ENCODE peak calls at places on chromosomes 1 and 21, in five cellular contexts. C is NCI-H69; Y is KG1; H is GM18507; X is CD8-positive, alpha-beta memory T cell. N is an unnamed sample.

GRCh38 chr1:172299515-172299914 is 121.0 kb upstream of the C1orf105 start:
- DNase-seq in C (no peak), Y (no peak), H (no peak), X (no peak), N (no peak)

GRCh38 chr1:54965624-54966340 is 14.6 kb upstream of the TMEM61 start:
- DNase-seq in C (peak; percentile 52), Y (peak; percentile 21), H (peak; percentile 26), X (no peak), N (no peak)

GRCh38 chr1:164771001-164771550 is 212.1 kb downstream of the PBX1 start:
- DNase-seq in C (peak; percentile 52), Y (no peak), H (no peak), X (no peak), N (no peak)

GRCh38 chr1:178513278-178513983 is 522 bp downstream of the TEX35 start:
- DNase-seq in C (peak; percentile 63), Y (no peak), H (no peak), X (no peak), N (no peak)

GRCh38 chr1:228989676-228989991 is 254.4 kb downstream of the RHOU start:
- DNase-seq in C (no peak), Y (no peak), H (no peak), X (no peak), N (no peak)

GRCh38 chr1:15885701-15886612 is 38.5 kb downstream of the SPEN start:
- DNase-seq in C (peak; percentile 89), Y (peak; percentile 60), H (no peak), X (no peak), N (peak; percentile 15)

GRCh38 chr21:31630062-31630711 is 29.3 kb upstream of the SOD1 start:
- DNase-seq in C (peak; percentile 39), Y (no peak), H (no peak), X (no peak), N (no peak)

GRCh38 chr1:78497196-78497595 is 6.4 kb downstream of the PTGFR start:
- DNase-seq in C (no peak), Y (no peak), H (no peak), X (no peak), N (no peak)

GRCh38 chr1:236753964-236754363 is 41.1 kb upstream of the MTR start:
- DNase-seq in C (no peak), Y (no peak), H (no peak), X (no peak), N (no peak)